ENCODE peak calls at places on chromosomes 11 and 22, in nine cellular contexts. One of them, this sample, is unnamed. For H3K9me3 and H3K4me1, the result is how much of the 10 kb centered on the place peaks cover.

GRCh38 chr11:10109836-10110235 is 184.2 kb downstream of the SBF2 start:
- DNase-seq in neural progenitor cell: no peak
- DNase-seq in breast epithelium: no peak
- DNase-seq in heart right ventricle: no peak
- DNase-seq in right atrium auricular region: no peak
- DNase-seq in neuronal stem cell: no peak
- DNase-seq in pancreas: no peak
- DNase-seq in stomach: no peak
- DNase-seq in sigmoid colon: no peak
- DNase-seq in this sample: no peak

GRCh38 chr11:1669546-1670218 is 27.3 kb upstream of the KRTAP5-6 start:
- DNase-seq in sigmoid colon: peak
- DNase-seq in stomach: no peak
- DNase-seq in neural progenitor cell: no peak
- DNase-seq in breast epithelium: peak
- DNase-seq in heart right ventricle: no peak
- DNase-seq in pancreas: no peak
- DNase-seq in right atrium auricular region: no peak
- DNase-seq in neuronal stem cell: no peak
- DNase-seq in this sample: no peak

GRCh38 chr11:74010306-74010981 is 1.6 kb upstream of the UCP3 start:
- DNase-seq in neuronal stem cell: no peak
- DNase-seq in right atrium auricular region: no peak
- DNase-seq in neural progenitor cell: no peak
- DNase-seq in stomach: no peak
- DNase-seq in breast epithelium: no peak
- DNase-seq in heart right ventricle: no peak
- DNase-seq in pancreas: no peak
- DNase-seq in sigmoid colon: peak
- DNase-seq in this sample: no peak

GRCh38 chr11:75236062-75236461 is 4.5 kb upstream of the TPBGL start:
- DNase-seq in stomach: peak
- DNase-seq in pancreas: peak
- DNase-seq in breast epithelium: no peak
- DNase-seq in sigmoid colon: no peak
- DNase-seq in neural progenitor cell: no peak
- DNase-seq in heart right ventricle: no peak
- DNase-seq in neuronal stem cell: no peak
- DNase-seq in right atrium auricular region: no peak
- DNase-seq in this sample: no peak

GRCh38 chr22:27420817-27421361 is 380.7 kb downstream of the MN1 start:
- DNase-seq in right atrium auricular region: peak
- DNase-seq in neural progenitor cell: no peak
- DNase-seq in heart right ventricle: peak
- DNase-seq in breast epithelium: peak
- DNase-seq in sigmoid colon: peak
- DNase-seq in pancreas: peak
- DNase-seq in neuronal stem cell: no peak
- DNase-seq in stomach: peak
- DNase-seq in this sample: no peak

GRCh38 chr22:32480238-32480637 is 5.6 kb downstream of the FBXO7 start:
- DNase-seq in heart right ventricle: no peak
- DNase-seq in sigmoid colon: no peak
- DNase-seq in stomach: no peak
- DNase-seq in breast epithelium: no peak
- DNase-seq in pancreas: no peak
- DNase-seq in right atrium auricular region: no peak
- DNase-seq in neural progenitor cell: no peak
- DNase-seq in neuronal stem cell: no peak
- DNase-seq in this sample: no peak

GRCh38 chr11:92295175-92296137 is 70.8 kb downstream of the FAT3 start:
- DNase-seq in pancreas: no peak
- DNase-seq in heart right ventricle: no peak
- DNase-seq in sigmoid colon: no peak
- DNase-seq in stomach: peak
- DNase-seq in neural progenitor cell: no peak
- DNase-seq in breast epithelium: no peak
- DNase-seq in right atrium auricular region: no peak
- DNase-seq in neuronal stem cell: no peak
- DNase-seq in this sample: no peak

GRCh38 chr11:67488155-67488480 is 5.3 kb downstream of the AIP start:
- DNase-seq in neural progenitor cell: no peak
- DNase-seq in breast epithelium: no peak
- DNase-seq in neuronal stem cell: no peak
- DNase-seq in heart right ventricle: no peak
- DNase-seq in pancreas: no peak
- DNase-seq in sigmoid colon: no peak
- DNase-seq in stomach: no peak
- DNase-seq in right atrium auricular region: no peak
- DNase-seq in this sample: no peak

GRCh38 chr11:69938206-69938605 is 119.0 kb upstream of the FGF3 start:
- DNase-seq in pancreas: peak
- DNase-seq in neural progenitor cell: no peak
- DNase-seq in heart right ventricle: no peak
- DNase-seq in breast epithelium: no peak
- DNase-seq in stomach: no peak
- DNase-seq in neuronal stem cell: no peak
- DNase-seq in sigmoid colon: peak
- DNase-seq in right atrium auricular region: no peak
- DNase-seq in this sample: no peak

GRCh38 chr22:20762233-20762796 is 11.6 kb upstream of the SERPIND1 start:
- DNase-seq in neuronal stem cell: no peak
- DNase-seq in sigmoid colon: no peak
- DNase-seq in stomach: no peak
- DNase-seq in neural progenitor cell: no peak
- DNase-seq in right atrium auricular region: no peak
- DNase-seq in pancreas: no peak
- DNase-seq in breast epithelium: no peak
- DNase-seq in heart right ventricle: no peak
- DNase-seq in this sample: no peak

GRCh38 chr11:7495997-7496545 is 10.8 kb downstream of the OLFML1 start:
- DNase-seq in stomach: no peak
- DNase-seq in neuronal stem cell: no peak
- DNase-seq in sigmoid colon: no peak
- DNase-seq in right atrium auricular region: no peak
- DNase-seq in breast epithelium: no peak
- DNase-seq in neural progenitor cell: no peak
- DNase-seq in pancreas: no peak
- DNase-seq in heart right ventricle: no peak
- DNase-seq in this sample: no peak

GRCh38 chr22:26981520-26981919 is 324.1 kb downstream of the MIAT start:
- DNase-seq in sigmoid colon: peak
- DNase-seq in stomach: no peak
- DNase-seq in breast epithelium: no peak
- DNase-seq in heart right ventricle: no peak
- DNase-seq in pancreas: no peak
- DNase-seq in neural progenitor cell: no peak
- DNase-seq in neuronal stem cell: no peak
- DNase-seq in right atrium auricular region: no peak
- DNase-seq in this sample: no peak

GRCh38 chr22:31148516-31148915 is 8.2 kb upstream of the PLA2G3 start:
- DNase-seq in right atrium auricular region: no peak
- DNase-seq in pancreas: no peak
- DNase-seq in stomach: no peak
- DNase-seq in sigmoid colon: no peak
- DNase-seq in breast epithelium: no peak
- DNase-seq in heart right ventricle: peak
- DNase-seq in neural progenitor cell: no peak
- DNase-seq in neuronal stem cell: no peak
- DNase-seq in this sample: no peak

GRCh38 chr22:40244586-40244985 is 66.9 kb downstream of the TNRC6B start:
- DNase-seq in heart right ventricle: no peak
- DNase-seq in neural progenitor cell: no peak
- DNase-seq in breast epithelium: no peak
- DNase-seq in stomach: no peak
- DNase-seq in sigmoid colon: no peak
- DNase-seq in right atrium auricular region: no peak
- DNase-seq in pancreas: no peak
- DNase-seq in neuronal stem cell: no peak
- DNase-seq in this sample: no peak

GRCh38 chr22:28864878-28865596 is 18.3 kb upstream of the ZNRF3 start:
- DNase-seq in neural progenitor cell: no peak
- DNase-seq in stomach: no peak
- DNase-seq in heart right ventricle: no peak
- DNase-seq in neuronal stem cell: no peak
- DNase-seq in breast epithelium: no peak
- DNase-seq in sigmoid colon: no peak
- DNase-seq in right atrium auricular region: no peak
- DNase-seq in pancreas: no peak
- DNase-seq in this sample: no peak

DNA sequence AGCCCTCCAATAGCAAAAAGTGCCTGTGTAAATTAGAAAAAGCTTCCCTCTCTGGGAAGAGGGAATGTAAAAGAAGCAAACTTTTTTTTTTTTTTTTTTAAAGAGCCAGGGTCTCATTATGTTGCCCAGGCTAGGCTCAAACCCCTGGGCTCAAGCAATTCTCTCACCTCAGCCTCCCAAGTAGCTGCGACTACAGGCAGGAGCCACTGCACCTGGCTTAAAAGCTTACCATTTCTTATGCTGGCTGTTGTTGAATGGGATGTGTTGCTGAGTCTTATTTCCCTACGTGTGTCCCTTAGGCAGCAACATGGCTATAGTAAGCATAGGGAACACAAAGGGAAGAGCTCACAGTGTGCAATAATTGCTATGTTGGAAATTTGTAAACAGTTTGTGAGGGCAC is 225.5 kb upstream of the CCDC90B start:
- DNase-seq in pancreas: no peak
- DNase-seq in stomach: no peak
- DNase-seq in right atrium auricular region: no peak
- DNase-seq in sigmoid colon: no peak
- DNase-seq in breast epithelium: no peak
- DNase-seq in neural progenitor cell: peak
- DNase-seq in heart right ventricle: no peak
- DNase-seq in neuronal stem cell: no peak
- DNase-seq in this sample: no peak
- H3K9me3 ChIP-seq in pancreas: under half
- H3K9me3 ChIP-seq in stomach: under half
- H3K9me3 ChIP-seq in right atrium auricular region: under half
- H3K9me3 ChIP-seq in sigmoid colon: under half
- H3K9me3 ChIP-seq in breast epithelium: under half
- H3K9me3 ChIP-seq in neural progenitor cell: under half
- H3K9me3 ChIP-seq in heart right ventricle: under half
- H3K9me3 ChIP-seq in neuronal stem cell: under half
- H3K9me3 ChIP-seq in this sample: under half

GRCh38 chr11:34633640-34633989 is 12.7 kb downstream of the EHF start:
- DNase-seq in heart right ventricle: no peak
- DNase-seq in sigmoid colon: no peak
- DNase-seq in right atrium auricular region: no peak
- DNase-seq in stomach: no peak
- DNase-seq in pancreas: no peak
- DNase-seq in breast epithelium: no peak
- DNase-seq in neural progenitor cell: no peak
- DNase-seq in neuronal stem cell: no peak
- DNase-seq in this sample: no peak
- H3K4me1 ChIP-seq in heart right ventricle: under half
- H3K4me1 ChIP-seq in sigmoid colon: under half
- H3K4me1 ChIP-seq in right atrium auricular region: under half
- H3K4me1 ChIP-seq in stomach: half or more
- H3K4me1 ChIP-seq in pancreas: half or more
- H3K4me1 ChIP-seq in breast epithelium: under half
- H3K4me1 ChIP-seq in neural progenitor cell: under half
- H3K4me1 ChIP-seq in neuronal stem cell: under half
- H3K4me1 ChIP-seq in this sample: under half

DNA sequence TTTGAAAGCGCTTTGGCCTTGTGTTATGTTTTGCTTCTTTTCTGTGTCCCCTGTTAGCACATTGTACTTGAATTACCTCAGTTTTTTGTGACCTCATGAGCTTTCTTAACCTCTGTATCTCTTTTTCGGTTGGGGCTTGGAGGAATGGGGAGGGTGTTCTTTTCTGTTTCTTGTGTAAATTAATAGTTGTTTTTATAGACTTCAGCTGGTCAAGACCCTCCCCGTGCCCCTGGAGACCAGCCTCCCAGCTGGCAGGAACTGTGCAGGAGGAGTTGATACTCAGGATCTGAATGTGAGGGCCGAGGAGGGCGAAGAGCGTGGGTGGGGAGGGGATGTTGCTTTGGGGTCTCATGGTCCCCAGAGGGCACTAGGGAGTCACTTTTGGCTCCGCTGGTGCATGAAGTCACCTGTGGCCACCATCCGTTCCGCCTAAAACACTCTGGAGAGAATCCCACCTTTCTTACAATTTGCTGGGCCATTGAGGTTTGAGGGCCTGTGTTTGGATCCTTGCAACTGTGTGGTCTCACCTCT is 44.3 kb upstream of the NNMT start:
- DNase-seq in neural progenitor cell: peak
- DNase-seq in neuronal stem cell: no peak
- DNase-seq in heart right ventricle: no peak
- DNase-seq in stomach: no peak
- DNase-seq in breast epithelium: no peak
- DNase-seq in sigmoid colon: peak
- DNase-seq in right atrium auricular region: no peak
- DNase-seq in pancreas: no peak
- DNase-seq in this sample: no peak
- H3K27ac ChIP-seq in neural progenitor cell: no peak
- H3K27ac ChIP-seq in neuronal stem cell: peak
- H3K27ac ChIP-seq in heart right ventricle: no peak
- H3K27ac ChIP-seq in stomach: no peak
- H3K27ac ChIP-seq in breast epithelium: no peak
- H3K27ac ChIP-seq in sigmoid colon: peak
- H3K27ac ChIP-seq in right atrium auricular region: peak
- H3K27ac ChIP-seq in pancreas: no peak
- H3K27ac ChIP-seq in this sample: no peak

GRCh38 chr11:3994030-3994640 is 100.5 kb upstream of the RRM1 start:
- DNase-seq in neural progenitor cell: no peak
- DNase-seq in stomach: no peak
- DNase-seq in pancreas: no peak
- DNase-seq in neuronal stem cell: no peak
- DNase-seq in right atrium auricular region: no peak
- DNase-seq in breast epithelium: no peak
- DNase-seq in heart right ventricle: no peak
- DNase-seq in sigmoid colon: no peak
- DNase-seq in this sample: no peak
- H3K9me3 ChIP-seq in neural progenitor cell: under half
- H3K9me3 ChIP-seq in stomach: under half
- H3K9me3 ChIP-seq in pancreas: under half
- H3K9me3 ChIP-seq in neuronal stem cell: under half
- H3K9me3 ChIP-seq in right atrium auricular region: under half
- H3K9me3 ChIP-seq in breast epithelium: under half
- H3K9me3 ChIP-seq in heart right ventricle: under half
- H3K9me3 ChIP-seq in sigmoid colon: under half
- H3K9me3 ChIP-seq in this sample: under half

DNA sequence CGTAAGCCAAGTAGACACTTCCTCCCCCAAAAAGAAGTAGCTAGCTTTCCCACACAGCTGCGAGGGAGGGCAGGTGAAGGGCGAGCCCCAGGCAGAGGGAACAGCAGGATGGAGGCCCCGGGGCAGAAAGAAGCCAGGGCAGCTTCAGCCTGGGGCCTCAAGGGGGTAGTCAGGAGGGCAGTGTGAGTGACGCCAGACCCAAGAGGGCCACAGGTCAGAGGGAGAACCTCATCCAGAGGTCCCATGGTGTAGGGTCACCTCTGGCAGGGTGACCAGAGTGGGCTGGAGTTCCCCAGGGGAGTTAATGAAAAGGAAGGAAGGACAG is 9.2 kb downstream of the PRR5 start:
- DNase-seq in breast epithelium: no peak
- DNase-seq in sigmoid colon: no peak
- DNase-seq in neural progenitor cell: no peak
- DNase-seq in pancreas: no peak
- DNase-seq in stomach: no peak
- DNase-seq in neuronal stem cell: no peak
- DNase-seq in heart right ventricle: no peak
- DNase-seq in right atrium auricular region: no peak
- DNase-seq in this sample: no peak
- H3K4me1 ChIP-seq in breast epithelium: under half
- H3K4me1 ChIP-seq in sigmoid colon: under half
- H3K4me1 ChIP-seq in neural progenitor cell: under half
- H3K4me1 ChIP-seq in pancreas: under half
- H3K4me1 ChIP-seq in stomach: under half
- H3K4me1 ChIP-seq in neuronal stem cell: under half
- H3K4me1 ChIP-seq in heart right ventricle: under half
- H3K4me1 ChIP-seq in right atrium auricular region: under half
- H3K4me1 ChIP-seq in this sample: under half